ENCODE peak calls at places on chromosome 7, in five cellular contexts. W, E, V, P and N are unnamed samples.

GRCh38 chr7:128431754-128432153 is 22.0 kb upstream of the IMPDH1 start:
- DNase-seq in P (no peak), E (no peak), V (no peak), W (no peak), N (no peak)

GRCh38 chr7:86932038-86932512 is 127.4 kb downstream of the ELAPOR2 start:
- DNase-seq in E (peak), P (no peak), W (no peak), V (no peak), N (peak)

GRCh38 chr7:151181011-151181431 is 6.0 kb downstream of the ASB10 start:
- DNase-seq in V (no peak), E (no peak), W (no peak), P (no peak), N (no peak)

GRCh38 chr7:42272793-42273665 is 36.0 kb upstream of the GLI3 start:
- DNase-seq in V (no peak), E (peak), W (no peak), P (no peak), N (peak)

GRCh38 chr7:84729284-84729683 is 457.6 kb downstream of the SEMA3D start:
- DNase-seq in W (no peak), E (no peak), V (no peak), P (no peak), N (peak)

GRCh38 chr7:75866497-75867389 is 12.1 kb upstream of the RHBDD2 start:
- DNase-seq in E (peak), V (peak), P (peak), W (no peak), N (peak)

GRCh38 chr7:16739863-16740622 is 13.5 kb upstream of the TSPAN13 start:
- DNase-seq in P (no peak), W (no peak), V (no peak), E (peak), N (peak)

GRCh38 chr7:37894671-37895070 is 21.9 kb downstream of the SFRP4 start:
- DNase-seq in W (no peak), P (no peak), E (no peak), V (no peak), N (no peak)

GRCh38 chr7:6175642-6176041 is 96.8 kb downstream of the CYTH3 start:
- DNase-seq in P (no peak), V (no peak), E (peak), W (no peak), N (peak)

GRCh38 chr7:30424536-30424935 is 54.0 kb downstream of the NOD1 start:
- DNase-seq in P (no peak), V (no peak), W (no peak), E (no peak), N (no peak)

GRCh38 chr7:123774498-123774897 is 25.7 kb upstream of the WASL start:
- DNase-seq in W (no peak), E (no peak), V (no peak), P (no peak), N (no peak)